ENCODE peak calls at places on chromosomes 6 and 20, in eight cellular contexts. J is brain microvascular endothelial cell, O is NAMALWA, M is left cardiac atrium, R is posterior cingulate gyrus, L is Right ventricle myocardium superior, S is non-pigmented ciliary epithelial cell, T is NCI-H510A. D is an unnamed sample.

GRCh38 chr20:24890286-24890685 is 58.8 kb upstream of the CST7 start:
- DNase-seq in J (no peak), O (no peak), M (no peak), R (no peak), L (no peak), S (no peak), T (no peak), D (no peak)

GRCh38 chr6:21371676-21372161 is 221.8 kb upstream of the SOX4 start:
- DNase-seq in J (no peak), O (no peak), M (no peak), R (no peak), L (no peak), S (no peak), T (no peak), D (no peak)

GRCh38 chr20:9945406-9945805 is 89.4 kb upstream of the ANKEF1 start:
- DNase-seq in J (peak; percentile 27), O (no peak), M (no peak), R (no peak), L (no peak), S (no peak), T (no peak), D (no peak)

GRCh38 chr20:43799150-43799711 is 72.4 kb upstream of the GTSF1L start:
- DNase-seq in J (no peak), O (peak; percentile 14), M (no peak), R (no peak), L (no peak), S (no peak), T (no peak), D (no peak)

GRCh38 chr6:159879829-159880228 is 11.0 kb upstream of the MAS1 start:
- DNase-seq in J (no peak), O (no peak), M (no peak), R (no peak), L (no peak), S (no peak), T (no peak), D (no peak)

GRCh38 chr6:69673298-69673697 is 123.5 kb downstream of the LMBRD1 start:
- DNase-seq in J (no peak), O (no peak), M (no peak), R (no peak), L (no peak), S (no peak), T (no peak), D (no peak)

GRCh38 chr6:73854998-73855718 is 159.2 kb downstream of the CD109 start:
- DNase-seq in J (peak; percentile 6), O (peak; percentile 80), M (no peak), R (no peak), L (no peak), S (peak; percentile 24), T (no peak), D (peak; percentile 5)

GRCh38 chr6:142537612-142538478 is 236.0 kb downstream of the ADGRG6 start:
- DNase-seq in J (peak; percentile 14), O (peak; percentile 65), M (no peak), R (no peak), L (no peak), S (no peak), T (no peak), D (peak; percentile 14)

GRCh38 chr20:53579581-53580375 is 13.9 kb downstream of the ZNF217 start:
- DNase-seq in J (no peak), O (peak; percentile 47), M (peak; percentile 21), R (no peak), L (no peak), S (peak; percentile 26), T (no peak), D (peak; percentile 64)

GRCh38 chr6:37029249-37029959 is 23.9 kb downstream of the FGD2 start:
- DNase-seq in J (peak; percentile 81), O (peak; percentile 69), M (peak; percentile 81), R (peak; percentile 88), L (peak; percentile 84), S (peak; percentile 55), T (peak; percentile 31), D (peak; percentile 53)

GRCh38 chr20:5056801-5057599 is 55.7 kb upstream of the SLC23A2 start:
- DNase-seq in J (peak; percentile 36), O (peak; percentile 80), M (no peak), R (peak; percentile 26), L (peak; percentile 66), S (no peak), T (no peak), D (peak; percentile 42)

GRCh38 chr20:52037370-52037769 is 154.2 kb downstream of the ZFP64 start:
- DNase-seq in J (no peak), O (no peak), M (no peak), R (no peak), L (no peak), S (no peak), T (no peak), D (no peak)

GRCh38 chr6:32379554-32379953 is 7.9 kb upstream of the TSBP1 start:
- DNase-seq in J (no peak), O (no peak), M (no peak), R (no peak), L (no peak), S (no peak), T (no peak), D (no peak)

GRCh38 chr20:14235355-14235754 is 102.1 kb downstream of the FLRT3 start:
- DNase-seq in J (peak; percentile 43), O (no peak), M (no peak), R (no peak), L (no peak), S (peak; percentile 72), T (no peak), D (no peak)

GRCh38 chr20:63150911-63151531 is 64.9 kb downstream of the YTHDF1 start:
- DNase-seq in J (no peak), O (no peak), M (no peak), R (peak; percentile 74), L (peak; percentile 26), S (no peak), T (no peak), D (no peak)

GRCh38 chr6:111614833-111615582 is 9.3 kb upstream of the TRAF3IP2 start:
- DNase-seq in J (no peak), O (no peak), M (no peak), R (no peak), L (no peak), S (no peak), T (no peak), D (no peak)

GRCh38 chr20:59190509-59190908 is 26.9 kb downstream of the ZNF831 start:
- DNase-seq in J (no peak), O (no peak), M (no peak), R (no peak), L (no peak), S (no peak), T (no peak), D (no peak)

GRCh38 chr6:168563656-168564055 is 122.7 kb downstream of the SMOC2 start:
- DNase-seq in J (no peak), O (no peak), M (no peak), R (no peak), L (no peak), S (no peak), T (peak; percentile 7), D (no peak)

GRCh38 chr6:7112741-7113313 is 5.1 kb downstream of the RREB1 start:
- DNase-seq in J (no peak), O (no peak), M (peak; percentile 34), R (no peak), L (peak; percentile 48), S (no peak), T (no peak), D (no peak)

GRCh38 chr6:12010635-12011275 is 1.4 kb upstream of the HIVEP1 start:
- DNase-seq in J (peak; percentile 38), O (peak; percentile 58), M (peak; percentile 79), R (peak; percentile 86), L (peak; percentile 84), S (no peak), T (peak; percentile 17), D (peak; percentile 40)

GRCh38 chr6:20565291-20565690 is 31.0 kb downstream of the CDKAL1 start:
- DNase-seq in J (no peak), O (no peak), M (no peak), R (no peak), L (no peak), S (no peak), T (no peak), D (no peak)